ENCODE peak calls at places on chromosome 18, in eight cellular contexts. One of them, this sample, is unnamed.

GRCh38 chr18:38077219-38077618 is 511.6 kb upstream of the CELF4 start:
- DNase-seq in cortex of kidney: no peak
- DNase-seq in T47D: no peak
- DNase-seq in mesendoderm: peak
- DNase-seq in PC-9: no peak
- DNase-seq in AG20443: no peak
- DNase-seq in GM19239: no peak
- DNase-seq in NCI-H2171: no peak
- DNase-seq in this sample: no peak

GRCh38 chr18:73758446-73758845 is 389.2 kb downstream of the FBXO15 start:
- DNase-seq in GM19239: no peak
- DNase-seq in T47D: no peak
- DNase-seq in cortex of kidney: no peak
- DNase-seq in mesendoderm: no peak
- DNase-seq in NCI-H2171: no peak
- DNase-seq in AG20443: no peak
- DNase-seq in PC-9: no peak
- DNase-seq in this sample: no peak

GRCh38 chr18:46917108-46917807 is at the start of the genes KATNAL2 and PIAS2:
- DNase-seq in mesendoderm: peak
- DNase-seq in T47D: peak
- DNase-seq in cortex of kidney: peak
- DNase-seq in AG20443: peak
- DNase-seq in PC-9: peak
- DNase-seq in NCI-H2171: peak
- DNase-seq in GM19239: peak
- DNase-seq in this sample: no peak

GRCh38 chr18:78069784-78070664 is 820.4 kb downstream of the GALR1 start:
- DNase-seq in cortex of kidney: no peak
- DNase-seq in GM19239: no peak
- DNase-seq in PC-9: no peak
- DNase-seq in mesendoderm: no peak
- DNase-seq in AG20443: no peak
- DNase-seq in T47D: no peak
- DNase-seq in NCI-H2171: no peak
- DNase-seq in this sample: no peak

GRCh38 chr18:28366667-28367066 is 189.7 kb upstream of the CDH2 start:
- DNase-seq in cortex of kidney: no peak
- DNase-seq in T47D: no peak
- DNase-seq in mesendoderm: no peak
- DNase-seq in NCI-H2171: no peak
- DNase-seq in PC-9: no peak
- DNase-seq in AG20443: no peak
- DNase-seq in GM19239: no peak
- DNase-seq in this sample: no peak

GRCh38 chr18:3075491-3075890 is 62.5 kb upstream of the LPIN2 start:
- DNase-seq in AG20443: no peak
- DNase-seq in T47D: no peak
- DNase-seq in PC-9: no peak
- DNase-seq in mesendoderm: peak
- DNase-seq in NCI-H2171: no peak
- DNase-seq in GM19239: no peak
- DNase-seq in cortex of kidney: no peak
- DNase-seq in this sample: no peak

GRCh38 chr18:6236258-6236657 is 178.5 kb downstream of the L3MBTL4 start:
- DNase-seq in T47D: no peak
- DNase-seq in PC-9: no peak
- DNase-seq in cortex of kidney: no peak
- DNase-seq in mesendoderm: no peak
- DNase-seq in GM19239: no peak
- DNase-seq in AG20443: no peak
- DNase-seq in NCI-H2171: no peak
- DNase-seq in this sample: no peak

GRCh38 chr18:65749881-65750280 is 931 bp upstream of the CDH7 start:
- DNase-seq in GM19239: no peak
- DNase-seq in AG20443: no peak
- DNase-seq in PC-9: no peak
- DNase-seq in cortex of kidney: no peak
- DNase-seq in NCI-H2171: no peak
- DNase-seq in T47D: no peak
- DNase-seq in mesendoderm: peak
- DNase-seq in this sample: no peak

GRCh38 chr18:34729264-34729663 is 19.2 kb downstream of the DTNA start:
- DNase-seq in mesendoderm: peak
- DNase-seq in NCI-H2171: no peak
- DNase-seq in AG20443: peak
- DNase-seq in GM19239: no peak
- DNase-seq in T47D: peak
- DNase-seq in PC-9: no peak
- DNase-seq in cortex of kidney: no peak
- DNase-seq in this sample: no peak

GRCh38 chr18:55439036-55439435 is 149.0 kb downstream of the TCF4 start:
- DNase-seq in cortex of kidney: no peak
- DNase-seq in mesendoderm: peak
- DNase-seq in AG20443: no peak
- DNase-seq in PC-9: no peak
- DNase-seq in GM19239: no peak
- DNase-seq in T47D: no peak
- DNase-seq in NCI-H2171: no peak
- DNase-seq in this sample: no peak

GRCh38 chr18:29838556-29838955 is 1204.0 kb downstream of the DSC3 start:
- DNase-seq in NCI-H2171: no peak
- DNase-seq in AG20443: no peak
- DNase-seq in GM19239: no peak
- DNase-seq in PC-9: no peak
- DNase-seq in cortex of kidney: no peak
- DNase-seq in mesendoderm: no peak
- DNase-seq in T47D: no peak
- DNase-seq in this sample: no peak

GRCh38 chr18:5195656-5196055 is 1.4 kb downstream of the AKAIN1 start:
- DNase-seq in mesendoderm: peak
- DNase-seq in AG20443: no peak
- DNase-seq in NCI-H2171: no peak
- DNase-seq in T47D: no peak
- DNase-seq in PC-9: no peak
- DNase-seq in cortex of kidney: no peak
- DNase-seq in GM19239: no peak
- DNase-seq in this sample: no peak

GRCh38 chr18:61606759-61607158 is 273.5 kb downstream of the CDH20 start:
- DNase-seq in cortex of kidney: no peak
- DNase-seq in T47D: no peak
- DNase-seq in AG20443: peak
- DNase-seq in NCI-H2171: no peak
- DNase-seq in PC-9: peak
- DNase-seq in GM19239: no peak
- DNase-seq in mesendoderm: peak
- DNase-seq in this sample: peak

GRCh38 chr18:22465859-22466602 is 48.3 kb upstream of the CTAGE1 start:
- DNase-seq in PC-9: peak
- DNase-seq in AG20443: peak
- DNase-seq in mesendoderm: peak
- DNase-seq in NCI-H2171: no peak
- DNase-seq in T47D: peak
- DNase-seq in GM19239: no peak
- DNase-seq in cortex of kidney: no peak
- DNase-seq in this sample: no peak

GRCh38 chr18:26121476-26121875 is 12.2 kb upstream of the PSMA8 start:
- DNase-seq in T47D: no peak
- DNase-seq in mesendoderm: no peak
- DNase-seq in AG20443: no peak
- DNase-seq in NCI-H2171: no peak
- DNase-seq in PC-9: no peak
- DNase-seq in GM19239: no peak
- DNase-seq in cortex of kidney: no peak
- DNase-seq in this sample: no peak

GRCh38 chr18:39685303-39685902 is 2119.8 kb upstream of the CELF4 start:
- DNase-seq in NCI-H2171: no peak
- DNase-seq in GM19239: no peak
- DNase-seq in mesendoderm: peak
- DNase-seq in AG20443: no peak
- DNase-seq in PC-9: no peak
- DNase-seq in cortex of kidney: no peak
- DNase-seq in T47D: no peak
- DNase-seq in this sample: no peak

GRCh38 chr18:11728247-11728646 is 39.2 kb downstream of the GNAL start:
- DNase-seq in PC-9: no peak
- DNase-seq in T47D: no peak
- DNase-seq in cortex of kidney: no peak
- DNase-seq in mesendoderm: peak
- DNase-seq in GM19239: no peak
- DNase-seq in NCI-H2171: no peak
- DNase-seq in AG20443: no peak
- DNase-seq in this sample: no peak

GRCh38 chr18:54805571-54806334 is 22.5 kb upstream of the RAB27B start:
- DNase-seq in AG20443: peak
- DNase-seq in GM19239: no peak
- DNase-seq in PC-9: peak
- DNase-seq in mesendoderm: no peak
- DNase-seq in T47D: no peak
- DNase-seq in cortex of kidney: no peak
- DNase-seq in NCI-H2171: no peak
- DNase-seq in this sample: no peak

GRCh38 chr18:59938686-59939085 is 38.9 kb downstream of the PMAIP1 start:
- DNase-seq in PC-9: no peak
- DNase-seq in AG20443: no peak
- DNase-seq in T47D: no peak
- DNase-seq in GM19239: no peak
- DNase-seq in NCI-H2171: no peak
- DNase-seq in cortex of kidney: no peak
- DNase-seq in mesendoderm: no peak
- DNase-seq in this sample: no peak

GRCh38 chr18:10235553-10235952 is 218.9 kb upstream of the APCDD1 start:
- DNase-seq in AG20443: no peak
- DNase-seq in mesendoderm: no peak
- DNase-seq in PC-9: no peak
- DNase-seq in NCI-H2171: no peak
- DNase-seq in T47D: no peak
- DNase-seq in GM19239: no peak
- DNase-seq in cortex of kidney: no peak
- DNase-seq in this sample: no peak

GRCh38 chr18:78892721-78893120 is 86.9 kb upstream of the SALL3 start:
- DNase-seq in GM19239: no peak
- DNase-seq in NCI-H2171: no peak
- DNase-seq in cortex of kidney: no peak
- DNase-seq in mesendoderm: no peak
- DNase-seq in PC-9: no peak
- DNase-seq in AG20443: no peak
- DNase-seq in T47D: no peak
- DNase-seq in this sample: no peak

GRCh38 chr18:74152270-74152669 is 3.9 kb downstream of the TIMM21 start:
- DNase-seq in PC-9: no peak
- DNase-seq in GM19239: no peak
- DNase-seq in cortex of kidney: no peak
- DNase-seq in mesendoderm: no peak
- DNase-seq in T47D: no peak
- DNase-seq in NCI-H2171: no peak
- DNase-seq in AG20443: no peak
- DNase-seq in this sample: no peak

GRCh38 chr18:48983793-48984437 is 33.1 kb upstream of the SMAD7 start:
- DNase-seq in NCI-H2171: peak
- DNase-seq in T47D: no peak
- DNase-seq in PC-9: peak
- DNase-seq in cortex of kidney: no peak
- DNase-seq in mesendoderm: no peak
- DNase-seq in AG20443: no peak
- DNase-seq in GM19239: no peak
- DNase-seq in this sample: peak

This sample was measured in SK-N-MC.